ENCODE peak calls at places on chromosomes 13 and 19, in seven cellular contexts. One of them, this sample, is unnamed.

GRCh38 chr19:54459282-54460229 is 4.0 kb downstream of the LENG9 start:
- DNase-seq in tibial artery: no peak
- DNase-seq in A549: no peak
- DNase-seq in cardiac fibroblast: no peak
- DNase-seq in body of pancreas: peak
- DNase-seq in astrocyte of the cerebellum: no peak
- DNase-seq in MM.1S: no peak
- DNase-seq in this sample: no peak

GRCh38 chr13:100674363-100674847 is at the start of gene TMTC4:
- DNase-seq in astrocyte of the cerebellum: no peak
- DNase-seq in body of pancreas: no peak
- DNase-seq in MM.1S: no peak
- DNase-seq in cardiac fibroblast: no peak
- DNase-seq in tibial artery: no peak
- DNase-seq in A549: peak
- DNase-seq in this sample: no peak

GRCh38 chr13:27018882-27019281 is 152.7 kb downstream of the USP12 start:
- DNase-seq in MM.1S: no peak
- DNase-seq in astrocyte of the cerebellum: no peak
- DNase-seq in cardiac fibroblast: no peak
- DNase-seq in body of pancreas: no peak
- DNase-seq in A549: no peak
- DNase-seq in tibial artery: no peak
- DNase-seq in this sample: no peak

GRCh38 chr13:97367016-97367415 is 67.0 kb upstream of the RAP2A start:
- DNase-seq in tibial artery: no peak
- DNase-seq in astrocyte of the cerebellum: peak
- DNase-seq in body of pancreas: peak
- DNase-seq in MM.1S: no peak
- DNase-seq in A549: no peak
- DNase-seq in cardiac fibroblast: peak
- DNase-seq in this sample: no peak

GRCh38 chr13:109146393-109146792 is 517.0 kb downstream of the MYO16 start:
- DNase-seq in astrocyte of the cerebellum: no peak
- DNase-seq in cardiac fibroblast: no peak
- DNase-seq in body of pancreas: no peak
- DNase-seq in tibial artery: no peak
- DNase-seq in A549: no peak
- DNase-seq in MM.1S: no peak
- DNase-seq in this sample: no peak

GRCh38 chr13:21934309-21934708 is 263.4 kb downstream of the FGF9 start:
- DNase-seq in tibial artery: no peak
- DNase-seq in MM.1S: no peak
- DNase-seq in cardiac fibroblast: no peak
- DNase-seq in astrocyte of the cerebellum: no peak
- DNase-seq in body of pancreas: no peak
- DNase-seq in A549: no peak
- DNase-seq in this sample: no peak

GRCh38 chr13:41352935-41353801 is 42.1 kb downstream of the NAA16 start:
- DNase-seq in body of pancreas: peak
- DNase-seq in cardiac fibroblast: peak
- DNase-seq in A549: peak
- DNase-seq in tibial artery: no peak
- DNase-seq in MM.1S: peak
- DNase-seq in astrocyte of the cerebellum: peak
- DNase-seq in this sample: no peak

GRCh38 chr13:108961542-108962125 is 332.2 kb downstream of the MYO16 start:
- DNase-seq in tibial artery: no peak
- DNase-seq in cardiac fibroblast: peak
- DNase-seq in body of pancreas: no peak
- DNase-seq in astrocyte of the cerebellum: peak
- DNase-seq in MM.1S: peak
- DNase-seq in A549: peak
- DNase-seq in this sample: no peak

GRCh38 chr13:46831588-46832194 is 34.7 kb upstream of the ESD start:
- DNase-seq in MM.1S: peak
- DNase-seq in body of pancreas: peak
- DNase-seq in astrocyte of the cerebellum: peak
- DNase-seq in tibial artery: no peak
- DNase-seq in cardiac fibroblast: peak
- DNase-seq in A549: peak
- DNase-seq in this sample: no peak

GRCh38 chr13:114019367-114019766 is 45.5 kb upstream of the C13orf46 start:
- DNase-seq in cardiac fibroblast: peak
- DNase-seq in astrocyte of the cerebellum: no peak
- DNase-seq in body of pancreas: no peak
- DNase-seq in MM.1S: peak
- DNase-seq in A549: no peak
- DNase-seq in tibial artery: no peak
- DNase-seq in this sample: no peak

GRCh38 chr19:41409288-41409687 is 11.7 kb downstream of the BCKDHA start:
- DNase-seq in body of pancreas: peak
- DNase-seq in A549: peak
- DNase-seq in cardiac fibroblast: peak
- DNase-seq in tibial artery: no peak
- DNase-seq in astrocyte of the cerebellum: no peak
- DNase-seq in MM.1S: peak
- DNase-seq in this sample: peak

GRCh38 chr19:21750586-21751128 is 16.7 kb downstream of the ZNF100 start:
- DNase-seq in body of pancreas: no peak
- DNase-seq in astrocyte of the cerebellum: no peak
- DNase-seq in tibial artery: no peak
- DNase-seq in cardiac fibroblast: no peak
- DNase-seq in MM.1S: no peak
- DNase-seq in A549: no peak
- DNase-seq in this sample: no peak

GRCh38 chr13:31681133-31681532 is 58.2 kb upstream of the RXFP2 start:
- DNase-seq in body of pancreas: no peak
- DNase-seq in MM.1S: no peak
- DNase-seq in A549: no peak
- DNase-seq in cardiac fibroblast: no peak
- DNase-seq in astrocyte of the cerebellum: no peak
- DNase-seq in tibial artery: no peak
- DNase-seq in this sample: no peak

GRCh38 chr13:106498571-106498970 is 36.9 kb downstream of the EFNB2 start:
- DNase-seq in tibial artery: no peak
- DNase-seq in A549: no peak
- DNase-seq in cardiac fibroblast: no peak
- DNase-seq in MM.1S: no peak
- DNase-seq in body of pancreas: no peak
- DNase-seq in astrocyte of the cerebellum: no peak
- DNase-seq in this sample: no peak

GRCh38 chr13:98626298-98626940 is 49.5 kb upstream of the STK24 start:
- DNase-seq in cardiac fibroblast: no peak
- DNase-seq in MM.1S: no peak
- DNase-seq in tibial artery: no peak
- DNase-seq in astrocyte of the cerebellum: no peak
- DNase-seq in body of pancreas: no peak
- DNase-seq in A549: no peak
- DNase-seq in this sample: no peak

GRCh38 chr13:100298116-100298681 is 209.3 kb downstream of the PCCA start:
- DNase-seq in body of pancreas: no peak
- DNase-seq in tibial artery: no peak
- DNase-seq in MM.1S: no peak
- DNase-seq in cardiac fibroblast: no peak
- DNase-seq in astrocyte of the cerebellum: no peak
- DNase-seq in A549: no peak
- DNase-seq in this sample: no peak

GRCh38 chr13:111872475-111873150 is 194.3 kb upstream of the SOX1 start:
- DNase-seq in astrocyte of the cerebellum: no peak
- DNase-seq in body of pancreas: no peak
- DNase-seq in MM.1S: no peak
- DNase-seq in tibial artery: peak
- DNase-seq in cardiac fibroblast: no peak
- DNase-seq in A549: no peak
- DNase-seq in this sample: no peak

GRCh38 chr19:55406869-55407624 is 541 bp downstream of the UBE2S start:
- DNase-seq in tibial artery: peak
- DNase-seq in A549: no peak
- DNase-seq in MM.1S: peak
- DNase-seq in body of pancreas: peak
- DNase-seq in cardiac fibroblast: peak
- DNase-seq in astrocyte of the cerebellum: no peak
- DNase-seq in this sample: peak

GRCh38 chr13:44259045-44260042 is 114.3 kb upstream of the SERP2 start:
- DNase-seq in astrocyte of the cerebellum: no peak
- DNase-seq in MM.1S: no peak
- DNase-seq in body of pancreas: peak
- DNase-seq in cardiac fibroblast: peak
- DNase-seq in tibial artery: no peak
- DNase-seq in A549: peak
- DNase-seq in this sample: peak

GRCh38 chr13:102721800-102722231 is 27.0 kb upstream of the METTL21C start:
- DNase-seq in astrocyte of the cerebellum: no peak
- DNase-seq in cardiac fibroblast: peak
- DNase-seq in MM.1S: no peak
- DNase-seq in body of pancreas: no peak
- DNase-seq in A549: no peak
- DNase-seq in tibial artery: no peak
- DNase-seq in this sample: no peak

DNA sequence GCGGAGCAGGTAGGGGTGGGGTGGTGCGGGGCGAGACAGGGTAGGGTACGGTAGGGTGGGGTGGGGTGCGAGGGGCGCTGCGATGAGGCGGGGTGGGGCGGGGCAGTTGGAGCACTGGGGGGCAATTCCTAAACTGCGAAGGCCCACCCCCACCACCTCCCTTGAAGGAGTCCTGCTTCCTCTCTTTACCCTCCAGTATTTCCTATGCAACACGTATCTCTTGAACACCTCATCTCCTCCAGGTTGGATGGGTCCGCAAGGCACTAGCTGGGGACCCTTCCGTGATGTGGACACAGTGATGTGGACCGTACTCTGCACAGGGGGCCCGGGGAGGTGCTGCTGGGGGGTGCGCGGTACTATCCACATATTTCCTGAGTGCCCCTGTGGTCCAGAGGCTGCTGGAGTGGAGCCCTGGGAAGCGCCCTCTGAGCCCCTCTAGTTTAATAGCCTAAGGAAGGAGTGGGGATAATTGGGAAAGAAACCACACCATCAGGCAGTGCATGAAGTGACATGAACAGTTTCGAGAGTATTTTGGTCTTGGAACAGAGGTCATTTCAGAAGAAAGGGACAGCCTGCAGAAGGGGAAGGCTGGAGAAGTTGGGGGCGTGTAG is 1.1 kb downstream of the IL17D start:
- DNase-seq in body of pancreas: no peak
- DNase-seq in tibial artery: no peak
- DNase-seq in astrocyte of the cerebellum: no peak
- DNase-seq in cardiac fibroblast: no peak
- DNase-seq in A549: no peak
- DNase-seq in MM.1S: no peak
- DNase-seq in this sample: no peak
- H3K4me3 ChIP-seq in body of pancreas: no peak
- H3K4me3 ChIP-seq in tibial artery: peak
- H3K4me3 ChIP-seq in astrocyte of the cerebellum: peak
- H3K4me3 ChIP-seq in cardiac fibroblast: peak
- H3K4me3 ChIP-seq in A549: peak
- H3K4me3 ChIP-seq in MM.1S: no peak
- H3K4me3 ChIP-seq in this sample: peak

GRCh38 chr19:2624537-2625091 is 77.9 kb downstream of the GNG7 start:
- DNase-seq in MM.1S: no peak
- DNase-seq in body of pancreas: peak
- DNase-seq in tibial artery: no peak
- DNase-seq in cardiac fibroblast: no peak
- DNase-seq in A549: no peak
- DNase-seq in astrocyte of the cerebellum: no peak
- DNase-seq in this sample: peak
- H3K4me3 ChIP-seq in MM.1S: no peak
- H3K4me3 ChIP-seq in body of pancreas: no peak
- H3K4me3 ChIP-seq in tibial artery: no peak
- H3K4me3 ChIP-seq in cardiac fibroblast: no peak
- H3K4me3 ChIP-seq in A549: no peak
- H3K4me3 ChIP-seq in astrocyte of the cerebellum: no peak
- H3K4me3 ChIP-seq in this sample: no peak

DNA sequence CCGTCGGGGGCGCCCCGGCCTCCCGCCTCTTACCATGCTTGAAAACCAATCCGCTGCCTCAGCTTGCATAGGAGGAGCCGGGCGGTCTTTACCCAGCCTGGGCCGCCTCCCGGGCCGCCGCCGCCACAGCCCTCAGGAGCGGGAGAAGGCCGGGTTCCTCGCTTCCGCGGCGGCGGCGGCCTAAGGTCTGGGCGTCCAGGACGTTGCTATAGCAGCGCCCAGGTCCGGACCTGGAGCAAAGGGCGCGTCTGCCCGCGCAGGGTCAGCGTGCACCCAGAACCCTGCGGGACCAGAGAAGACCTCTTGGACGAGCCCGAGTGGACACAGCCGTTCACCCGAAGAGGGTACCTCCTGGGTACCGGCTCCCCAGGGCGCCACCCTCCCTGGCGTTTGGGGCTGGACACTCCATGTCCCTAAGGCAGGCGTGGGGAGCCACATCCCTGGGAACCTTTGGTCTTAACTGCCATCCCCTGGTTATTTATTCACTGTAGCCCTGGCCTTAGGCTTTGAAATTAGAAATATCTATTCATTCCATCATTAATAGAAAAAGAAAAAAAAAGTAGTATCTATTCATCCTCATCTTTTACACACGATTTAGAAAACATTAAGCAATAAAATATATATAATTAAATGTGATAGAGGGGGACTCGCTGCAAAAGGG is 2.4 kb downstream of the DZIP1 start:
- DNase-seq in cardiac fibroblast: peak
- DNase-seq in tibial artery: peak
- DNase-seq in astrocyte of the cerebellum: no peak
- DNase-seq in MM.1S: no peak
- DNase-seq in body of pancreas: peak
- DNase-seq in A549: no peak
- DNase-seq in this sample: peak
- H3K4me3 ChIP-seq in cardiac fibroblast: peak
- H3K4me3 ChIP-seq in tibial artery: peak
- H3K4me3 ChIP-seq in astrocyte of the cerebellum: peak
- H3K4me3 ChIP-seq in MM.1S: no peak
- H3K4me3 ChIP-seq in body of pancreas: no peak
- H3K4me3 ChIP-seq in A549: no peak
- H3K4me3 ChIP-seq in this sample: peak

DNA sequence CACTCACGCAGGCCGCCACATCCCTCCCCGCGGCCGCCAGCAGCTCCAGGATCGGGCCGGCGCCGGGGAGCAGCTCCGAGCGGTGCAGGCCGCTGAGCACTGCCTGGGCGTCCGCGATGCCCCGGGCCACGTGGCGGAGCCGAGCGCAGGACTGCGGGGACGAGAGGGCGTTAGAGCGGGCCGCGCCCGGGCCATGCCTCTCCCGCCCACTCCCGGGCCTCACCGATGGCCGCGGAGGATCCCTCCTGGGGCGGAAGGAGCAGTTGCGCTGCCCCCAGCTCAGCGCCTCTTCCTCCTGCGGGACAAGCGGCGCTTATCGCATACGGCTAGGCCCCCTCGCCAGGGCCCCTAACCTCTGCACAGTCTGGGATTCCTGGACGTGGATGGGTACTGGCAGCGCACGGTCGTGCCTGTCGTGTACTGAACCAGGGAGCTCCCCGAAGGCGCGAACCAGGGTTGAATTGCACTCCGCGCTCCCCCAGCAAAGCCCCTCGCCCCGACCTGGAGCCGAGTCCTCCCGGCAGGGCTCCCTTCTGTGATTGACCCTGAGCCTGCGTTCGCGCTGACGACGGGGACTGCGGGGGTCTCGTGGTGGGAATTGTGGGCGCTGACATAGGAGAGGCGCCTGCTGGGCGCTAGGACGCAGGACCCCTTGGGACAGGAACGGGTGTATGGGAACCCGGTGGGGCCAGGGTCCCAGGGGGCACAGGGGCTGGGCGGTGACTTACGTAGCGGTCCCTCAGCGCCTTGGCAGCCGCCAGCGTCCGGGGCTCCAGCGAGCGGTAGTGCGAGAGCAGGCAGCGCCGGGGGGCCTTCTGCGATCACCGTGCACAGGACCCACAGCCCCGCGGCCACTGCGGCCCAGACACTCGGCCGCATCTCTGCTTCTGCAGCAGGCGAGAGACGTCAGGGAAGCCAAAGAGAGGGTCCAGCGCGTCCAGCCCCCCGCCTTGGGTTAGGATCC is 673 bp downstream of the IFNL4 start:
- DNase-seq in A549: no peak
- DNase-seq in tibial artery: no peak
- DNase-seq in MM.1S: no peak
- DNase-seq in cardiac fibroblast: no peak
- DNase-seq in astrocyte of the cerebellum: no peak
- DNase-seq in body of pancreas: no peak
- DNase-seq in this sample: no peak
- H3K4me3 ChIP-seq in A549: no peak
- H3K4me3 ChIP-seq in tibial artery: no peak
- H3K4me3 ChIP-seq in MM.1S: no peak
- H3K4me3 ChIP-seq in cardiac fibroblast: no peak
- H3K4me3 ChIP-seq in astrocyte of the cerebellum: no peak
- H3K4me3 ChIP-seq in body of pancreas: no peak
- H3K4me3 ChIP-seq in this sample: peak

This sample was measured in stomach.